ENCODE peak calls at places on chromosomes 5 and 9, in six cellular contexts. One of them, this sample, is unnamed.

GRCh38 chr5:168227973-168228615 is 63.4 kb upstream of the WWC1 start:
- DNase-seq in esophagus squamous epithelium: no peak
- DNase-seq in suprapubic skin: no peak
- DNase-seq in HCT116: no peak
- DNase-seq in GM12878: peak
- DNase-seq in tibial nerve: no peak
- DNase-seq in this sample: no peak

GRCh38 chr5:158450761-158451160 is 591.8 kb upstream of the CLINT1 start:
- DNase-seq in esophagus squamous epithelium: no peak
- DNase-seq in suprapubic skin: no peak
- DNase-seq in HCT116: no peak
- DNase-seq in GM12878: no peak
- DNase-seq in tibial nerve: no peak
- DNase-seq in this sample: no peak

GRCh38 chr5:137753227-137753985 is 757 bp downstream of the HNRNPA0 start:
- DNase-seq in esophagus squamous epithelium: no peak
- DNase-seq in suprapubic skin: peak
- DNase-seq in HCT116: no peak
- DNase-seq in GM12878: no peak
- DNase-seq in tibial nerve: peak
- DNase-seq in this sample: no peak

GRCh38 chr9:131976157-131976740 is 103.4 kb downstream of the MED27 start:
- DNase-seq in esophagus squamous epithelium: no peak
- DNase-seq in suprapubic skin: no peak
- DNase-seq in HCT116: no peak
- DNase-seq in GM12878: no peak
- DNase-seq in tibial nerve: no peak
- DNase-seq in this sample: no peak

GRCh38 chr5:154849791-154850201 is 607 bp downstream of the FAXDC2 start:
- DNase-seq in esophagus squamous epithelium: no peak
- DNase-seq in suprapubic skin: no peak
- DNase-seq in HCT116: no peak
- DNase-seq in GM12878: no peak
- DNase-seq in tibial nerve: no peak
- DNase-seq in this sample: no peak

GRCh38 chr5:73938280-73938937 is 312.4 kb downstream of the ARHGEF28 start:
- DNase-seq in esophagus squamous epithelium: no peak
- DNase-seq in suprapubic skin: no peak
- DNase-seq in HCT116: peak
- DNase-seq in GM12878: no peak
- DNase-seq in tibial nerve: no peak
- DNase-seq in this sample: peak

GRCh38 chr9:119368681-119369581 is at the start of gene BRINP1:
- DNase-seq in esophagus squamous epithelium: no peak
- DNase-seq in suprapubic skin: no peak
- DNase-seq in HCT116: no peak
- DNase-seq in GM12878: no peak
- DNase-seq in tibial nerve: no peak
- DNase-seq in this sample: no peak

GRCh38 chr5:122673343-122673742 is 101.5 kb upstream of the SNX2 start:
- DNase-seq in esophagus squamous epithelium: no peak
- DNase-seq in suprapubic skin: no peak
- DNase-seq in HCT116: no peak
- DNase-seq in GM12878: no peak
- DNase-seq in tibial nerve: no peak
- DNase-seq in this sample: no peak

GRCh38 chr9:91422832-91423711 is 560 bp downstream of the NFIL3 start:
- DNase-seq in esophagus squamous epithelium: no peak
- DNase-seq in suprapubic skin: peak
- DNase-seq in HCT116: no peak
- DNase-seq in GM12878: no peak
- DNase-seq in tibial nerve: peak
- DNase-seq in this sample: peak

GRCh38 chr5:59007460-59008063 is 424.7 kb downstream of the RAB3C start:
- DNase-seq in esophagus squamous epithelium: no peak
- DNase-seq in suprapubic skin: no peak
- DNase-seq in HCT116: peak
- DNase-seq in GM12878: no peak
- DNase-seq in tibial nerve: no peak
- DNase-seq in this sample: no peak

GRCh38 chr5:76808142-76808691 is 10.6 kb upstream of the F2RL1 start:
- DNase-seq in esophagus squamous epithelium: no peak
- DNase-seq in suprapubic skin: no peak
- DNase-seq in HCT116: no peak
- DNase-seq in GM12878: no peak
- DNase-seq in tibial nerve: no peak
- DNase-seq in this sample: no peak

GRCh38 chr5:139186293-139186692 is 11.9 kb downstream of the SIL1 start:
- DNase-seq in esophagus squamous epithelium: no peak
- DNase-seq in suprapubic skin: no peak
- DNase-seq in HCT116: no peak
- DNase-seq in GM12878: no peak
- DNase-seq in tibial nerve: no peak
- DNase-seq in this sample: no peak

GRCh38 chr9:16131269-16131668 is 578.4 kb downstream of the CCDC171 start:
- DNase-seq in esophagus squamous epithelium: no peak
- DNase-seq in suprapubic skin: no peak
- DNase-seq in HCT116: no peak
- DNase-seq in GM12878: no peak
- DNase-seq in tibial nerve: no peak
- DNase-seq in this sample: no peak

GRCh38 chr5:17050236-17050635 is 114.1 kb upstream of the MYO10 start:
- DNase-seq in esophagus squamous epithelium: no peak
- DNase-seq in suprapubic skin: no peak
- DNase-seq in HCT116: no peak
- DNase-seq in GM12878: no peak
- DNase-seq in tibial nerve: no peak
- DNase-seq in this sample: no peak

GRCh38 chr5:6772886-6773285 is 59.7 kb downstream of the TENT4A start:
- DNase-seq in esophagus squamous epithelium: no peak
- DNase-seq in suprapubic skin: peak
- DNase-seq in HCT116: no peak
- DNase-seq in GM12878: no peak
- DNase-seq in tibial nerve: no peak
- DNase-seq in this sample: no peak

GRCh38 chr9:73074176-73074708 is 77.4 kb upstream of the ANXA1 start:
- DNase-seq in esophagus squamous epithelium: no peak
- DNase-seq in suprapubic skin: no peak
- DNase-seq in HCT116: no peak
- DNase-seq in GM12878: no peak
- DNase-seq in tibial nerve: no peak
- DNase-seq in this sample: no peak

GRCh38 chr5:112316006-112316405 is 103.1 kb downstream of the EPB41L4A start:
- DNase-seq in esophagus squamous epithelium: no peak
- DNase-seq in suprapubic skin: no peak
- DNase-seq in HCT116: no peak
- DNase-seq in GM12878: no peak
- DNase-seq in tibial nerve: no peak
- DNase-seq in this sample: no peak

GRCh38 chr9:27888661-27889295 is 315.5 kb upstream of the C9orf72 start:
- DNase-seq in esophagus squamous epithelium: no peak
- DNase-seq in suprapubic skin: no peak
- DNase-seq in HCT116: peak
- DNase-seq in GM12878: peak
- DNase-seq in tibial nerve: no peak
- DNase-seq in this sample: no peak

GRCh38 chr9:97895695-97896332 is 26.5 kb downstream of the TRMO start:
- DNase-seq in esophagus squamous epithelium: no peak
- DNase-seq in suprapubic skin: no peak
- DNase-seq in HCT116: peak
- DNase-seq in GM12878: no peak
- DNase-seq in tibial nerve: no peak
- DNase-seq in this sample: peak

GRCh38 chr5:136062563-136063274 is 33.9 kb downstream of the TGFBI start:
- DNase-seq in esophagus squamous epithelium: no peak
- DNase-seq in suprapubic skin: no peak
- DNase-seq in HCT116: peak
- DNase-seq in GM12878: no peak
- DNase-seq in tibial nerve: no peak
- DNase-seq in this sample: no peak

GRCh38 chr9:1400983-1401382 is 350.8 kb downstream of the DMRT2 start:
- DNase-seq in esophagus squamous epithelium: no peak
- DNase-seq in suprapubic skin: no peak
- DNase-seq in HCT116: no peak
- DNase-seq in GM12878: no peak
- DNase-seq in tibial nerve: no peak
- DNase-seq in this sample: no peak

GRCh38 chr9:88988796-88989641 is 2.2 kb upstream of the S1PR3 start:
- DNase-seq in esophagus squamous epithelium: no peak
- DNase-seq in suprapubic skin: no peak
- DNase-seq in HCT116: no peak
- DNase-seq in GM12878: no peak
- DNase-seq in tibial nerve: no peak
- DNase-seq in this sample: no peak

GRCh38 chr9:31272456-31273295 is 1111.8 kb upstream of the ACO1 start:
- DNase-seq in esophagus squamous epithelium: no peak
- DNase-seq in suprapubic skin: no peak
- DNase-seq in HCT116: peak
- DNase-seq in GM12878: no peak
- DNase-seq in tibial nerve: no peak
- DNase-seq in this sample: no peak

GRCh38 chr5:171397190-171397589 is 9.5 kb downstream of the NPM1 start:
- DNase-seq in esophagus squamous epithelium: no peak
- DNase-seq in suprapubic skin: no peak
- DNase-seq in HCT116: no peak
- DNase-seq in GM12878: no peak
- DNase-seq in tibial nerve: no peak
- DNase-seq in this sample: no peak

GRCh38 chr9:74760031-74760700 is 127.6 kb downstream of the TRPM6 start:
- DNase-seq in esophagus squamous epithelium: no peak
- DNase-seq in suprapubic skin: no peak
- DNase-seq in HCT116: no peak
- DNase-seq in GM12878: no peak
- DNase-seq in tibial nerve: no peak
- DNase-seq in this sample: no peak

GRCh38 chr9:133477461-133477860 is 1.4 kb downstream of the SLC2A6 start:
- DNase-seq in esophagus squamous epithelium: no peak
- DNase-seq in suprapubic skin: no peak
- DNase-seq in HCT116: no peak
- DNase-seq in GM12878: no peak
- DNase-seq in tibial nerve: no peak
- DNase-seq in this sample: no peak

DNA sequence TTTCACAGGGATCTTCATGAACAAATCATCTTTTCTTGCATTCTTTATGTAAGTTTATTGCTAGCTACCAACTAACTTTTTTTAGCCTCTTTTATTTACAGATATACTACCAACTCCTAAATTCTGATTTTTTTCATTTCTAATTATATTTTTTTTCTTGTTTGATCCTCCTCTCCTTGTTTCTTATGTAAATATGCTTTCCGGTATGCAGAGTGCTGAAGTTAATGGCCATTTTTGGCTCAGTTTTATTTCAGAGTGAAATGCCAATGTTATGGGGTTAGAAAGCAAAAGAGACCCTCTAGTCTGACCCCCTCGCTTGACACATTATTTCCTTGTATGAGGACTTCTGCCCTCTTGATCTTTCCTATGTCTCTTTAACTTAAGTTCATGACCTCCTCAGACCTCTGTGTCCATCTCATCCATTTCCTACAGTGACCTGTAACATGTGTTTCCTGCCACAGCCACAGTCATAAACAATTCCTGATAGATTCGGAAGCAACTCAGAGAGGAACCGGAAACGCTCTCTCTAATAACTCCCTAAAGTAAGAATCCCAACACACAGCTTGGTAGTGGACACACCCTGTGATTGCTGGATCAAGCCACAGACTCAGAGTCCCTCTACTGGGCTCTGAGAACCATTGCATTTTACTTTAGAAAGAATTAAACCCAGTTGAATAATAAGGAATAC is 42.9 kb upstream of the AFAP1L1 start:
- DNase-seq in esophagus squamous epithelium: no peak
- DNase-seq in suprapubic skin: no peak
- DNase-seq in HCT116: peak
- DNase-seq in GM12878: no peak
- DNase-seq in tibial nerve: no peak
- DNase-seq in this sample: no peak
- TF ChIP-seq POLR2A in esophagus squamous epithelium: no peak
- TF ChIP-seq POLR2A in suprapubic skin: no peak
- TF ChIP-seq POLR2A in HCT116: no peak
- TF ChIP-seq POLR2A in GM12878: no peak
- TF ChIP-seq POLR2A in tibial nerve: no peak
- TF ChIP-seq POLR2A in this sample: no peak

GRCh38 chr5:141475625-141476131 is at the start of gene PCDHGC3:
- DNase-seq in esophagus squamous epithelium: peak
- DNase-seq in suprapubic skin: peak
- DNase-seq in HCT116: no peak
- DNase-seq in GM12878: peak
- DNase-seq in tibial nerve: peak
- DNase-seq in this sample: peak
- TF ChIP-seq POLR2A in esophagus squamous epithelium: peak
- TF ChIP-seq POLR2A in suprapubic skin: no peak
- TF ChIP-seq POLR2A in HCT116: no peak
- TF ChIP-seq POLR2A in GM12878: no peak
- TF ChIP-seq POLR2A in tibial nerve: no peak
- TF ChIP-seq POLR2A in this sample: no peak

GRCh38 chr5:14186132-14186830 is 43.1 kb downstream of the TRIO start:
- DNase-seq in esophagus squamous epithelium: no peak
- DNase-seq in suprapubic skin: no peak
- DNase-seq in HCT116: no peak
- DNase-seq in GM12878: no peak
- DNase-seq in tibial nerve: no peak
- DNase-seq in this sample: no peak
- TF ChIP-seq POLR2A in esophagus squamous epithelium: peak
- TF ChIP-seq POLR2A in suprapubic skin: no peak
- TF ChIP-seq POLR2A in HCT116: no peak
- TF ChIP-seq POLR2A in GM12878: no peak
- TF ChIP-seq POLR2A in tibial nerve: no peak
- TF ChIP-seq POLR2A in this sample: no peak

GRCh38 chr9:35161713-35162604 is at the start of gene UNC13B:
- DNase-seq in esophagus squamous epithelium: peak
- DNase-seq in suprapubic skin: peak
- DNase-seq in HCT116: peak
- DNase-seq in GM12878: peak
- DNase-seq in tibial nerve: peak
- DNase-seq in this sample: peak
- TF ChIP-seq POLR2A in esophagus squamous epithelium: peak
- TF ChIP-seq POLR2A in suprapubic skin: no peak
- TF ChIP-seq POLR2A in HCT116: peak
- TF ChIP-seq POLR2A in GM12878: no peak
- TF ChIP-seq POLR2A in tibial nerve: peak
- TF ChIP-seq POLR2A in this sample: peak

GRCh38 chr9:34328983-34329832 is at the start of the genes KIF24 and NUDT2:
- DNase-seq in esophagus squamous epithelium: peak
- DNase-seq in suprapubic skin: peak
- DNase-seq in HCT116: peak
- DNase-seq in GM12878: peak
- DNase-seq in tibial nerve: peak
- DNase-seq in this sample: peak
- TF ChIP-seq POLR2A in esophagus squamous epithelium: peak
- TF ChIP-seq POLR2A in suprapubic skin: no peak
- TF ChIP-seq POLR2A in HCT116: peak
- TF ChIP-seq POLR2A in GM12878: peak
- TF ChIP-seq POLR2A in tibial nerve: no peak
- TF ChIP-seq POLR2A in this sample: peak

This sample was measured in esophagus muscularis mucosa.